ENCODE peak calls at places on chromosomes 16 and 17, in ten cellular contexts. F is PC-3, I is heart right ventricle, B is ovary, C is adipocyte, V is mammary epithelial cell, R is A549, D is A673, Y is Panc1, G is mucosa of descending colon. U is an unnamed sample. For H3K9me3, the result is how much of the 10 kb centered on the place peaks cover.

GRCh38 chr17:2025220-2025621 is at the start of gene RTN4RL1:
- DNase-seq in F (peak), I (peak), B (peak), C (peak), V (peak), R (peak), D (peak), Y (no peak), G (peak), U (peak)

GRCh38 chr17:78096093-78096492 is 32.5 kb downstream of the TMC6 start:
- DNase-seq in F (no peak), I (no peak), B (no peak), C (no peak), V (no peak), R (no peak), D (no peak), Y (no peak), G (no peak), U (no peak)

GRCh38 chr16:17345043-17345442 is 125.7 kb downstream of the XYLT1 start:
- DNase-seq in F (no peak), I (no peak), B (peak), C (no peak), V (no peak), R (no peak), D (no peak), Y (no peak), G (no peak), U (peak)

GRCh38 chr16:79923431-79923830 is 322.9 kb upstream of the MAF start:
- DNase-seq in F (no peak), I (no peak), B (no peak), C (no peak), V (no peak), R (no peak), D (no peak), Y (no peak), G (no peak), U (no peak)

GRCh38 chr16:68469728-68470460 is 21.6 kb upstream of the SMPD3 start:
- DNase-seq in F (no peak), I (no peak), B (no peak), C (peak), V (no peak), R (no peak), D (no peak), Y (no peak), G (peak), U (no peak)

GRCh38 chr17:41966453-41967140 is at the start of gene CNP:
- DNase-seq in F (peak), I (peak), B (peak), C (peak), V (peak), R (peak), D (peak), Y (peak), G (peak), U (peak)

GRCh38 chr17:77526728-77527355 is 386.1 kb downstream of the SEC14L1 start:
- DNase-seq in F (no peak), I (no peak), B (no peak), C (no peak), V (no peak), R (no peak), D (no peak), Y (no peak), G (no peak), U (no peak)

GRCh38 chr17:12898110-12898509 is 108.8 kb downstream of the ARHGAP44 start:
- DNase-seq in F (no peak), I (no peak), B (no peak), C (no peak), V (no peak), R (no peak), D (no peak), Y (no peak), G (no peak), U (no peak)

GRCh38 chr17:59618894-59619312 is 792 bp upstream of the CLTC start:
- DNase-seq in F (no peak), I (no peak), B (no peak), C (peak), V (no peak), R (no peak), D (peak), Y (no peak), G (peak), U (no peak)

GRCh38 chr17:58331815-58332719 is 3.5 kb upstream of the TSPOAP1 start:
- DNase-seq in F (no peak), I (peak), B (no peak), C (no peak), V (no peak), R (no peak), D (no peak), Y (no peak), G (peak), U (peak)

GRCh38 chr17:3913531-3914318 is 2.5 kb downstream of the P2RX1 start:
- DNase-seq in F (peak), I (peak), B (peak), C (peak), V (peak), R (peak), D (peak), Y (no peak), G (peak), U (peak)

GRCh38 chr17:81135503-81136283 is 29.6 kb upstream of the PVALEF start:
- DNase-seq in F (no peak), I (no peak), B (no peak), C (no peak), V (no peak), R (no peak), D (peak), Y (no peak), G (peak), U (no peak)

GRCh38 chr16:67269766-67270165 is 9.6 kb upstream of the PLEKHG4 start:
- DNase-seq in F (no peak), I (no peak), B (no peak), C (no peak), V (peak), R (no peak), D (no peak), Y (no peak), G (no peak), U (no peak)

GRCh38 chr16:66223176-66223780 is 143.2 kb upstream of the CDH5 start:
- DNase-seq in F (no peak), I (no peak), B (no peak), C (peak), V (no peak), R (no peak), D (peak), Y (no peak), G (no peak), U (no peak)

GRCh38 chr17:68657166-68657940 is 56.2 kb upstream of the FAM20A start:
- DNase-seq in F (no peak), I (no peak), B (no peak), C (no peak), V (no peak), R (no peak), D (no peak), Y (no peak), G (no peak), U (no peak)

GRCh38 chr17:71055128-71055527 is 885.8 kb downstream of the KCNJ2 start:
- DNase-seq in F (peak), I (no peak), B (no peak), C (no peak), V (peak), R (no peak), D (no peak), Y (no peak), G (no peak), U (no peak)

GRCh38 chr17:61179316-61179715 is 220.3 kb upstream of the TBX2 start:
- DNase-seq in F (no peak), I (no peak), B (no peak), C (no peak), V (no peak), R (no peak), D (no peak), Y (no peak), G (no peak), U (no peak)

GRCh38 chr17:6548578-6549330 is 7.6 kb downstream of the PITPNM3 start:
- DNase-seq in F (peak), I (no peak), B (no peak), C (no peak), V (no peak), R (no peak), D (no peak), Y (no peak), G (no peak), U (no peak)

GRCh38 chr16:18789515-18789849 is 652 bp downstream of the RPS15A start:
- DNase-seq in F (no peak), I (no peak), B (no peak), C (no peak), V (no peak), R (no peak), D (no peak), Y (no peak), G (no peak), U (no peak)

GRCh38 chr17:40025991-40026815 is 11.0 kb downstream of the CSF3 start:
- DNase-seq in F (peak), I (no peak), B (no peak), C (no peak), V (peak), R (no peak), D (no peak), Y (no peak), G (no peak), U (no peak)

GRCh38 chr16:67563708-67564468 is 1.6 kb downstream of the CTCF start:
- DNase-seq in F (peak), I (no peak), B (no peak), C (peak), V (peak), R (peak), D (peak), Y (no peak), G (peak), U (no peak)

GRCh38 chr16:6482861-6483530 is 849.6 kb upstream of the RBFOX1 start:
- DNase-seq in F (no peak), I (no peak), B (no peak), C (no peak), V (no peak), R (no peak), D (no peak), Y (no peak), G (peak), U (no peak)

GRCh38 chr17:82399601-82400101 is 18.5 kb upstream of the HEXD start:
- DNase-seq in F (no peak), I (no peak), B (no peak), C (no peak), V (no peak), R (no peak), D (peak), Y (no peak), G (no peak), U (no peak)

GRCh38 chr17:47663997-47664941 is 14.6 kb downstream of the KPNB1 start:
- DNase-seq in F (peak), I (no peak), B (no peak), C (peak), V (peak), R (peak), D (peak), Y (peak), G (peak), U (no peak)

GRCh38 chr16:78490847-78491246 is 391.4 kb downstream of the WWOX start:
- DNase-seq in F (no peak), I (no peak), B (no peak), C (no peak), V (no peak), R (no peak), D (no peak), Y (no peak), G (no peak), U (no peak)

GRCh38 chr17:64051153-64051552 is 30.7 kb upstream of the ICAM2 start:
- DNase-seq in F (no peak), I (no peak), B (no peak), C (no peak), V (no peak), R (no peak), D (no peak), Y (no peak), G (no peak), U (no peak)

GRCh38 chr17:56203430-56203829 is 50.2 kb downstream of the ANKFN1 start:
- DNase-seq in F (peak), I (no peak), B (no peak), C (no peak), V (peak), R (peak), D (peak), Y (no peak), G (no peak), U (no peak)

GRCh38 chr17:50845260-50846147 is 10.1 kb downstream of the WFIKKN2 start:
- DNase-seq in F (peak), I (no peak), B (no peak), C (peak), V (peak), R (no peak), D (no peak), Y (no peak), G (no peak), U (no peak)

GRCh38 chr16:14056970-14057369 is 14.1 kb upstream of the MRTFB start:
- DNase-seq in F (no peak), I (no peak), B (no peak), C (no peak), V (no peak), R (no peak), D (peak), Y (no peak), G (no peak), U (no peak)

GRCh38 chr17:8946476-8946875 is 19.0 kb downstream of the PIK3R5 start:
- DNase-seq in F (no peak), I (no peak), B (no peak), C (no peak), V (peak), R (no peak), D (no peak), Y (no peak), G (no peak), U (no peak)

GRCh38 chr17:28841901-28842281 is 699 bp downstream of the FAM222B start:
- DNase-seq in F (no peak), I (no peak), B (no peak), C (no peak), V (no peak), R (no peak), D (no peak), Y (no peak), G (no peak), U (no peak)

GRCh38 chr17:73103661-73104335 is 11.3 kb upstream of the SLC39A11 start:
- DNase-seq in F (no peak), I (no peak), B (no peak), C (peak), V (peak), R (no peak), D (no peak), Y (no peak), G (no peak), U (no peak)

GRCh38 chr16:80100846-80101451 is 439.8 kb upstream of the DYNLRB2 start:
- DNase-seq in F (no peak), I (no peak), B (no peak), C (no peak), V (no peak), R (no peak), D (no peak), Y (no peak), G (no peak), U (no peak)

GRCh38 chr17:64216385-64217248 is 46.4 kb downstream of the TEX2 start:
- DNase-seq in F (no peak), I (peak), B (peak), C (peak), V (peak), R (no peak), D (no peak), Y (no peak), G (peak), U (peak)

GRCh38 chr17:75404739-75405364 is 626 bp downstream of the GRB2 start:
- DNase-seq in F (peak), I (peak), B (peak), C (peak), V (peak), R (peak), D (peak), Y (no peak), G (peak), U (peak)

GRCh38 chr16:17451835-17452234 is 18.9 kb downstream of the XYLT1 start:
- DNase-seq in F (no peak), I (no peak), B (no peak), C (no peak), V (no peak), R (no peak), D (no peak), Y (no peak), G (no peak), U (no peak)

DNA sequence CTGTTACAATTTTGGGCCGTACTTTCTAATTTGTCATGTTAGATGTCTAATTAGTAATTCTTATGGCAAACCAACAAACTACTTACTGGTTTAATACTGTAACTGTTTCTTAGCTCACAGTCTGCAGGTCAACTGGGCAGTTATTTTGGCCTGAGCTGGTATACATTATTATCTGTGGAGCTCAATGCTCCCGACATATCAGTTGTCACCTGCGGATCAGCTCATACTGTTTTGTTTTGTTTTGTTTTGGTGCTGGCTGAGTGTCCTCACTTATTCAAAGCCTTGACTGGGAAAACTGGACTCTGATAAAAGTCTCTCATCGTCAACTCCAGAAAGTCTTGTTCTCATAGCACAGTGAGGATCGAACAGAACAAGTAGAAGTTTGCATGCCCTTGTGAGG is 1060.6 kb upstream of the CDH8 start:
- DNase-seq in F (no peak), I (no peak), B (no peak), C (no peak), V (no peak), R (no peak), D (no peak), Y (no peak), G (no peak), U (no peak)
- H3K9me3 ChIP-seq in F (under half), I (under half), B (under half), C (under half), V (under half), R (under half), D (under half), Y (under half), G (under half), U (under half)

GRCh38 chr16:3220839-3221238 is 14.1 kb downstream of the ZNF200 start:
- DNase-seq in F (no peak), I (no peak), B (no peak), C (no peak), V (no peak), R (no peak), D (no peak), Y (no peak), G (no peak), U (no peak)
- H3K9me3 ChIP-seq in F (under half), I (half or more), B (under half), C (half or more), V (under half), R (half or more), D (under half), Y (under half), G (half or more), U (half or more)

DNA sequence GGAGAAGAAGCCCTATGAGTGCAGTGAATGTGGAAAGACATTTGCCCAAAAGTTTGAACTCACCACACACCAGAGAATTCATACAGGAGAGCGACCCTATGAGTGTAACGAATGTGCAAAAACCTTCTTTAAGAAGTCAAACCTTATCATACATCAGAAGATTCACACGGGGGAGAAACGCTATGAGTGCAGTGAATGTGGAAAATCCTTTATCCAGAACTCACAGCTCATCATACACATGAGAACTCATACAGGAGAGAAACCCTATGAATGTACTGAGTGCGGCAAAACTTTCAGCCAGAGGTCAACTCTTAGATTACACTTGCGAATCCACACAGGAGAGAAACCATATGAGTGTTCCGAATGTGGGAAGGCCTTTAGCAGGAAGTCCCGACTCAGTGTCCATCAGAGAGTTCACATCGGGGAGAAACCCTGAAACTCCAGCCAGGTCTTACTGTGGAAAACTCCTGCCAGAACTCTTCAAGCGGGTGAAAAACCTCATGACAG is 21.6 kb downstream of the ZFP1 start:
- DNase-seq in F (no peak), I (no peak), B (no peak), C (no peak), V (no peak), R (no peak), D (no peak), Y (no peak), G (no peak), U (no peak)
- H3K9me3 ChIP-seq in F (under half), I (half or more), B (under half), C (half or more), V (half or more), R (half or more), D (half or more), Y (under half), G (half or more), U (half or more)

DNA sequence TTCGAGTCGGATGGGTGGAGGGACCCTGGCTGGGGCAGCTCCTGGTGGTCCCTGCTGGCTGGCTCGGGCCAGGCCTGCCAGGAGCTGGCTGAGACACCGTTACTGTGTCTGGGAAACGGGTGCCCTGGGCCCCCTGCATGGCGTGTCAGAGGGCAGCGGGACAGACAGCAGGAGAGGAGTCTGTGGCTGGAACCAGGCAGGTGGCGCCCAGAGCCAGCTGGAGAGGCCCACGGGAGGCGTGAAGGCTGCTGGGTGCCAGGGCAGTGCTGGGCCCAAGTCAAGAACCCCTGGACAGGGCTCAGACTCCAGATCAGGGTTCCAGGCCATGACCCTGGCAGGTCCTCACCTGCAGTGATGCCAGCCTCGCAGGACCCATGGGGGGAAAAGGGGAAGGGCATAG is 16.6 kb downstream of the SOX8 start:
- DNase-seq in F (no peak), I (no peak), B (no peak), C (no peak), V (no peak), R (no peak), D (no peak), Y (no peak), G (no peak), U (no peak)
- H3K9me3 ChIP-seq in F (under half), I (under half), B (under half), C (under half), V (under half), R (under half), D (under half), Y (under half), G (under half), U (under half)

GRCh38 chr16:35203636-35204035 is 1744.2 kb downstream of the TP53TG3F start:
- DNase-seq in F (no peak), I (no peak), B (no peak), C (no peak), V (no peak), R (no peak), D (no peak), Y (no peak), G (no peak), U (no peak)
- H3K9me3 ChIP-seq in F (under half), I (under half), B (under half), C (under half), V (under half), R (under half), D (under half), Y (under half), G (under half), U (under half)

DNA sequence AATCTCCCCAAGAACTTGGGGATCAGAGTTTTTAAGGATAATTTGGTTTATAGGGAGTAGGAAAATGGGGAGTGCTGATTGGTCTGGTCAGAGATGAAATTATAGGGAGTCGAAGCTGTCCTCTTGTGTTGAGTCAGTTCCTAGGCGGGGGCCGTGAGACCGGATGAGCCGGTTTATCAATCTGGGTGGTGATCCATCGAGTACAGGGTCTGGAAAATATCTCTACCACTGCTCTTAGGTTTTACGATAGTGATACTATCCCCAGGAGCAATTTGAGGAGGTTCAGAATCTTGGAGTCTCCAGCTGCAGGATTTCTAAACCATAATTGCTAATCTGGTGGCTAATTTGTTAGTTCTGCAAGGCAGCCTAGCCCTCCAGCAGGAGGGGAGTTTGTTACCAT is 403.4 kb downstream of the CDH11 start:
- DNase-seq in F (no peak), I (no peak), B (no peak), C (no peak), V (no peak), R (no peak), D (no peak), Y (no peak), G (no peak), U (no peak)
- H3K9me3 ChIP-seq in F (under half), I (under half), B (under half), C (under half), V (under half), R (under half), D (under half), Y (under half), G (under half), U (under half)

GRCh38 chr17:43219746-43220380 is 8.2 kb downstream of the TMEM106A start:
- DNase-seq in F (no peak), I (no peak), B (no peak), C (no peak), V (no peak), R (no peak), D (no peak), Y (no peak), G (no peak), U (no peak)
- H3K9me3 ChIP-seq in F (under half), I (under half), B (under half), C (under half), V (under half), R (under half), D (under half), Y (under half), G (under half), U (under half)

GRCh38 chr16:35194681-35195080 is 1735.3 kb downstream of the TP53TG3F start:
- DNase-seq in F (no peak), I (no peak), B (no peak), C (no peak), V (no peak), R (no peak), D (no peak), Y (no peak), G (no peak), U (no peak)
- H3K9me3 ChIP-seq in F (under half), I (under half), B (under half), C (under half), V (under half), R (under half), D (under half), Y (under half), G (half or more), U (under half)